ENCODE peak calls at places on chromosome 4, in five cellular contexts. Q is A673; N is left ventricle myocardium inferior; J is endothelial cell of umbilical vein; T is effector memory CD4-positive, alpha-beta T cell. I is an unnamed sample. For H3K9me3, the result is how much of the 10 kb centered on the place peaks cover.

GRCh38 chr4:14856076-14856926 is 146.0 kb upstream of the CPEB2 start:
- DNase-seq in Q (peak), N (no peak), J (peak), T (no peak), I (peak)

GRCh38 chr4:35342833-35343232 is 901.5 kb downstream of the ARAP2 start:
- DNase-seq in Q (no peak), N (no peak), J (no peak), T (no peak), I (no peak)

GRCh38 chr4:8602686-8603430 is 10.3 kb downstream of the CPZ start:
- DNase-seq in Q (no peak), N (no peak), J (no peak), T (no peak), I (no peak)

GRCh38 chr4:76590847-76591281 is 155.8 kb downstream of the SHROOM3 start:
- DNase-seq in Q (no peak), N (no peak), J (no peak), T (no peak), I (no peak)

GRCh38 chr4:10005632-10006031 is 15.7 kb downstream of the SLC2A9 start:
- DNase-seq in Q (no peak), N (no peak), J (no peak), T (no peak), I (no peak)

GRCh38 chr4:118935819-118936218 is 47.2 kb downstream of the SYNPO2 start:
- DNase-seq in Q (no peak), N (no peak), J (no peak), T (no peak), I (no peak)

GRCh38 chr4:110514889-110515479 is 39.0 kb downstream of the ENPEP start:
- DNase-seq in Q (peak), N (no peak), J (peak), T (no peak), I (no peak)

GRCh38 chr4:171042989-171043524 is 770.1 kb upstream of the GALNTL6 start:
- DNase-seq in Q (no peak), N (no peak), J (no peak), T (no peak), I (no peak)

GRCh38 chr4:188960411-188961093 is 821.3 kb downstream of the TRIML1 start:
- DNase-seq in Q (peak), N (no peak), J (no peak), T (no peak), I (no peak)

GRCh38 chr4:13918110-13918509 is 290.6 kb upstream of the BOD1L1 start:
- DNase-seq in Q (no peak), N (peak), J (no peak), T (no peak), I (peak)

GRCh38 chr4:84683486-84683885 is 100.6 kb downstream of the CDS1 start:
- DNase-seq in Q (no peak), N (no peak), J (no peak), T (no peak), I (no peak)

GRCh38 chr4:163350672-163351071 is 7.0 kb downstream of the NPY5R start:
- DNase-seq in Q (no peak), N (no peak), J (no peak), T (no peak), I (no peak)

GRCh38 chr4:88276952-88277710 is 7.2 kb downstream of the PPM1K start:
- DNase-seq in Q (no peak), N (no peak), J (no peak), T (no peak), I (no peak)

GRCh38 chr4:123618606-123619005 is 222.0 kb downstream of the SPRY1 start:
- DNase-seq in Q (no peak), N (no peak), J (no peak), T (no peak), I (no peak)

GRCh38 chr4:185640809-185641675 is 105.7 kb upstream of the PDLIM3 start:
- DNase-seq in Q (peak), N (no peak), J (peak), T (no peak), I (peak)

GRCh38 chr4:65007841-65008439 is 598.7 kb upstream of the TECRL start:
- DNase-seq in Q (peak), N (no peak), J (peak), T (no peak), I (no peak)

GRCh38 chr4:148415500-148415899 is 26.7 kb downstream of the NR3C2 start:
- DNase-seq in Q (peak), N (no peak), J (peak), T (no peak), I (no peak)

GRCh38 chr4:176995-177394 is 52.7 kb downstream of the ZNF718 start:
- DNase-seq in Q (no peak), N (no peak), J (no peak), T (no peak), I (no peak)

GRCh38 chr4:173666-174314 is 49.5 kb downstream of the ZNF718 start:
- DNase-seq in Q (no peak), N (no peak), J (no peak), T (no peak), I (no peak)

DNA sequence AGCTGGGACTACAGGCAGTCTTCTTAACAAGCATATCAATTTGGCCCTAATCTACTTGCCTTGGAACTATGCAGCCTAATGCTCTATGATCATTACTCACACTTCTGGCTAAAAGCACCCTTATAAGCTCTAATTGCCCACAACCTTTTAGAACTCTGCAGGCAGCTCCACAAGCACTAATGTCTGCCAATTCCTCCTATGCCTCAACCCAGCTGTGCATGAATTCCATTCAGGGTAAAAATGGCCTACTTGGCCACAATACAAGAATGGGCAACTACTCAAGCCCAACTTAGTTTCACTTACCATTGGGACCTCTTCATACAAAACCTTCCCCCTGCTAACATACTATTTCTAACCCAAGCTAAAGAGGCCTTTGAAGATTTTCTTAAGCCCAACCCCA is 51.7 kb downstream of the ZNF718 start:
- DNase-seq in Q (no peak), N (no peak), J (no peak), T (no peak), I (no peak)
- H3K9me3 ChIP-seq in Q (half or more), N (half or more), J (under half), T (half or more), I (half or more)

GRCh38 chr4:141909541-141909940 is 273.2 kb downstream of the IL15 start:
- DNase-seq in Q (no peak), N (no peak), J (no peak), T (no peak), I (no peak)
- H3K9me3 ChIP-seq in Q (under half), N (under half), J (under half), T (under half), I (under half)

GRCh38 chr4:41749650-41750049 is 1.1 kb upstream of the PHOX2B start:
- DNase-seq in Q (no peak), N (no peak), J (no peak), T (no peak), I (no peak)
- H3K9me3 ChIP-seq in Q (under half), N (under half), J (under half), T (under half), I (under half)

GRCh38 chr4:32824321-32824720 is 2104.2 kb downstream of the PCDH7 start:
- DNase-seq in Q (no peak), N (no peak), J (no peak), T (no peak), I (no peak)
- H3K9me3 ChIP-seq in Q (under half), N (under half), J (under half), T (under half), I (under half)

DNA sequence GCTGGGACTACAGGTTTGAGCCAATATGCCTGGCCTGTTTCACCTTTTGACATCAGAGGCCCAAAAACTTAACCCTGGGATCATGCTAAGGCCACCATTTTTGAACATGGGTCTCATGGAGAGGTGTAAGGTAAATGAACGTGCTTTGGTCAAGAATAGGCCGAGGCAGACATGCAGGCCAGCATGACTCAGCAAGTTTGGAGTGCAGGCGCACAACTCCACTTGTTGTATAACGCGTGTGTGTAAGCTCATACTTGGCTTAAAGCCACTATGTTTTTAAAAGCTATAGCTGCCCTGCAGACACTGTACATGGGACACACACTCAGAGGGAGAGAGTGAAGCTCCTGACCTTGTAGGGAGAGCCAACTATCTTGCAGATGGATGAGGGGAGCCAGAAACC is 43.8 kb upstream of the HPSE start:
- DNase-seq in Q (no peak), N (no peak), J (no peak), T (no peak), I (no peak)
- H3K9me3 ChIP-seq in Q (under half), N (under half), J (under half), T (under half), I (under half)

DNA sequence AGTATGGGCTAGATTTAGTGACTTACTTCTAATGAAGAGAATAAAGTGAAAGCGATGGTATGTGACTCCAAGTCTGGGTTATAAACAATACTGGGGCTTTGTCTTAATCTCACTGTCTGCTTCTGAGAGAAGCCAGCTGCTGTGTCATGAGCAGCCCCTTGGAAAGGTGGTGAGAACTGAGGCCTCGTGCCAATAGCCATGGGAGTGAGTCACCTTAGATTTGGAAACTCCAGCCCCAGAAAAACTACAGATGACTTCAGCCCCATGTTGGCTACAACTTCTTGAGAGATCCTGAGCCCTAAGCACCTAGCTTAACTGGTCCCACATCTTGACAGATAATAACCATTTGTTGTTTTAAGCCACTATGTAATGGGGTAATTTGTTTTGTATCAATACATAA is 77.6 kb downstream of the CWH43 start:
- DNase-seq in Q (no peak), N (no peak), J (no peak), T (no peak), I (no peak)
- H3K9me3 ChIP-seq in Q (under half), N (under half), J (under half), T (under half), I (under half)

DNA sequence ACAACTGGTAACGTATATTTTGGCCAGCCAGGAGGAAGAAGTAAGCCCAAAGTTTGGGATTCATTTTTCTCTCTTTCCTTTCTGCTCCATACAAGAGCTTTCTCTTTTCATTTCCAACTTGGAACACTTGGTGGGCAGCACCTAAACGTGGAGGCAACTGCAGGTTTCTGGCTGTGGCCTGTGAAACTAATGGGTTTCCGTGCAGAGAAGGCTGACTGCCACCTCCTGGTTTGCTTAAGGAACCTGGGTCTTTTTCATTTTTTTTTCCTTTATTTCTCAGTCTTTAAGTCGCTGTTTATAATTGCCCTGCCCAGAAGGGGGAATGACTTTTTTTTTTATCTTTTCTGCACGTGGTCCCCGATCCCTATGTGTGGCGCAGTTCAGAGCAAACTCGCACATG is 15.4 kb downstream of the ZNF718 start:
- DNase-seq in Q (no peak), N (no peak), J (no peak), T (no peak), I (no peak)
- H3K9me3 ChIP-seq in Q (half or more), N (half or more), J (under half), T (half or more), I (under half)